ENCODE peak calls at places on chromosome 11, in nine cellular contexts. One of them, this sample, is unnamed.

GRCh38 chr11:122863704-122864326 is 18.7 kb upstream of the JHY start:
- DNase-seq in iPS DF 19.7: no peak
- DNase-seq in stimulated activated CD4-positive, alpha-beta T cell treated with anti-CD3 and anti-CD28 coated beads, Interleukin-2, amount 100 ng/mL, for 4 hours: peak; percentile 21
- DNase-seq in keratinocyte: no peak
- DNase-seq in heart right ventricle: peak; percentile 24
- DNase-seq in body of pancreas: peak; percentile 49
- DNase-seq in T-helper 1 cell: peak; percentile 20
- DNase-seq in dermis blood vessel endothelial cell: peak; percentile 69
- DNase-seq in CD8-positive, alpha-beta memory T cell: no peak
- DNase-seq in this sample: no peak

GRCh38 chr11:93249437-93250210 is 51.8 kb upstream of the SLC36A4 start:
- DNase-seq in CD8-positive, alpha-beta memory T cell: no peak
- DNase-seq in heart right ventricle: no peak
- DNase-seq in stimulated activated CD4-positive, alpha-beta T cell treated with anti-CD3 and anti-CD28 coated beads, Interleukin-2, amount 100 ng/mL, for 4 hours: no peak
- DNase-seq in body of pancreas: no peak
- DNase-seq in iPS DF 19.7: no peak
- DNase-seq in T-helper 1 cell: no peak
- DNase-seq in dermis blood vessel endothelial cell: no peak
- DNase-seq in keratinocyte: no peak
- DNase-seq in this sample: no peak

GRCh38 chr11:134818531-134818930 is 406.5 kb upstream of the B3GAT1 start:
- DNase-seq in body of pancreas: no peak
- DNase-seq in keratinocyte: peak; percentile 9
- DNase-seq in iPS DF 19.7: no peak
- DNase-seq in CD8-positive, alpha-beta memory T cell: no peak
- DNase-seq in stimulated activated CD4-positive, alpha-beta T cell treated with anti-CD3 and anti-CD28 coated beads, Interleukin-2, amount 100 ng/mL, for 4 hours: no peak
- DNase-seq in T-helper 1 cell: no peak
- DNase-seq in heart right ventricle: no peak
- DNase-seq in dermis blood vessel endothelial cell: no peak
- DNase-seq in this sample: no peak

GRCh38 chr11:27471067-27471587 is 1.5 kb downstream of the LGR4 start:
- DNase-seq in iPS DF 19.7: no peak
- DNase-seq in heart right ventricle: no peak
- DNase-seq in body of pancreas: peak; percentile 30
- DNase-seq in CD8-positive, alpha-beta memory T cell: no peak
- DNase-seq in keratinocyte: no peak
- DNase-seq in T-helper 1 cell: no peak
- DNase-seq in stimulated activated CD4-positive, alpha-beta T cell treated with anti-CD3 and anti-CD28 coated beads, Interleukin-2, amount 100 ng/mL, for 4 hours: no peak
- DNase-seq in dermis blood vessel endothelial cell: peak; percentile 5
- DNase-seq in this sample: no peak

GRCh38 chr11:34140149-34140548 is 34.7 kb downstream of the NAT10 start:
- DNase-seq in body of pancreas: no peak
- DNase-seq in CD8-positive, alpha-beta memory T cell: no peak
- DNase-seq in dermis blood vessel endothelial cell: no peak
- DNase-seq in keratinocyte: no peak
- DNase-seq in T-helper 1 cell: no peak
- DNase-seq in iPS DF 19.7: no peak
- DNase-seq in stimulated activated CD4-positive, alpha-beta T cell treated with anti-CD3 and anti-CD28 coated beads, Interleukin-2, amount 100 ng/mL, for 4 hours: no peak
- DNase-seq in heart right ventricle: no peak
- DNase-seq in this sample: no peak

GRCh38 chr11:32758291-32758690 is 36.2 kb downstream of the CCDC73 start:
- DNase-seq in body of pancreas: no peak
- DNase-seq in keratinocyte: no peak
- DNase-seq in iPS DF 19.7: no peak
- DNase-seq in CD8-positive, alpha-beta memory T cell: no peak
- DNase-seq in heart right ventricle: no peak
- DNase-seq in stimulated activated CD4-positive, alpha-beta T cell treated with anti-CD3 and anti-CD28 coated beads, Interleukin-2, amount 100 ng/mL, for 4 hours: no peak
- DNase-seq in T-helper 1 cell: no peak
- DNase-seq in dermis blood vessel endothelial cell: no peak
- DNase-seq in this sample: no peak

GRCh38 chr11:119352857-119353260 is 6.4 kb upstream of the MFRP start:
- DNase-seq in keratinocyte: no peak
- DNase-seq in iPS DF 19.7: no peak
- DNase-seq in stimulated activated CD4-positive, alpha-beta T cell treated with anti-CD3 and anti-CD28 coated beads, Interleukin-2, amount 100 ng/mL, for 4 hours: no peak
- DNase-seq in body of pancreas: peak; percentile 91
- DNase-seq in heart right ventricle: no peak
- DNase-seq in dermis blood vessel endothelial cell: peak; percentile 90
- DNase-seq in T-helper 1 cell: no peak
- DNase-seq in CD8-positive, alpha-beta memory T cell: no peak
- DNase-seq in this sample: no peak

GRCh38 chr11:2940930-2941821 is 12.0 kb upstream of the PHLDA2 start:
- DNase-seq in dermis blood vessel endothelial cell: no peak
- DNase-seq in stimulated activated CD4-positive, alpha-beta T cell treated with anti-CD3 and anti-CD28 coated beads, Interleukin-2, amount 100 ng/mL, for 4 hours: no peak
- DNase-seq in iPS DF 19.7: no peak
- DNase-seq in body of pancreas: peak; percentile 66
- DNase-seq in keratinocyte: no peak
- DNase-seq in T-helper 1 cell: no peak
- DNase-seq in heart right ventricle: no peak
- DNase-seq in CD8-positive, alpha-beta memory T cell: no peak
- DNase-seq in this sample: no peak

GRCh38 chr11:73176145-73176891 is 34.2 kb upstream of the FCHSD2 start:
- DNase-seq in heart right ventricle: no peak
- DNase-seq in body of pancreas: no peak
- DNase-seq in CD8-positive, alpha-beta memory T cell: no peak
- DNase-seq in stimulated activated CD4-positive, alpha-beta T cell treated with anti-CD3 and anti-CD28 coated beads, Interleukin-2, amount 100 ng/mL, for 4 hours: no peak
- DNase-seq in iPS DF 19.7: no peak
- DNase-seq in dermis blood vessel endothelial cell: no peak
- DNase-seq in keratinocyte: no peak
- DNase-seq in T-helper 1 cell: no peak
- DNase-seq in this sample: no peak

GRCh38 chr11:132992838-132993680 is 539.2 kb downstream of the OPCML start:
- DNase-seq in iPS DF 19.7: no peak
- DNase-seq in T-helper 1 cell: no peak
- DNase-seq in keratinocyte: no peak
- DNase-seq in heart right ventricle: no peak
- DNase-seq in CD8-positive, alpha-beta memory T cell: no peak
- DNase-seq in stimulated activated CD4-positive, alpha-beta T cell treated with anti-CD3 and anti-CD28 coated beads, Interleukin-2, amount 100 ng/mL, for 4 hours: no peak
- DNase-seq in dermis blood vessel endothelial cell: no peak
- DNase-seq in body of pancreas: no peak
- DNase-seq in this sample: no peak

GRCh38 chr11:74091549-74091948 is 79.3 kb downstream of the C2CD3 start:
- DNase-seq in keratinocyte: no peak
- DNase-seq in dermis blood vessel endothelial cell: no peak
- DNase-seq in CD8-positive, alpha-beta memory T cell: no peak
- DNase-seq in stimulated activated CD4-positive, alpha-beta T cell treated with anti-CD3 and anti-CD28 coated beads, Interleukin-2, amount 100 ng/mL, for 4 hours: no peak
- DNase-seq in heart right ventricle: no peak
- DNase-seq in T-helper 1 cell: no peak
- DNase-seq in body of pancreas: no peak
- DNase-seq in iPS DF 19.7: no peak
- DNase-seq in this sample: no peak